ENCODE peak calls at places on chromosome 22, in ten cellular contexts. R is A549, V is progenitor cell of endocrine pancreas, W is ovary, O is testis, S is heart left ventricle, T is cardiac muscle cell, J is WTC11, K is GM12864, H is AG04449. G is an unnamed sample.

GRCh38 chr22:47168900-47169800 is 406.7 kb downstream of the TBC1D22A start:
- DNase-seq in H (no peak), S (peak), T (no peak), K (no peak), O (no peak), V (no peak), W (peak), R (peak), J (peak), G (peak)

GRCh38 chr22:49091451-49091850 is 736.2 kb downstream of the BRD1 start:
- DNase-seq in W (no peak), T (no peak), H (no peak), R (no peak), S (no peak), K (no peak), O (no peak), J (no peak), V (no peak), G (no peak)

GRCh38 chr22:40525250-40525884 is 111.2 kb downstream of the MRTFA start:
- DNase-seq in J (peak), S (peak), T (peak), V (no peak), K (no peak), H (no peak), R (no peak), O (peak), W (peak), G (peak)

GRCh38 chr22:26573026-26573662 is 16.8 kb downstream of the TPST2 start:
- DNase-seq in O (no peak), J (no peak), R (no peak), V (no peak), K (no peak), W (no peak), S (peak), T (no peak), H (no peak), G (no peak)

GRCh38 chr22:26766510-26767350 is 109.3 kb downstream of the MIAT start:
- DNase-seq in S (no peak), K (no peak), W (no peak), H (no peak), V (no peak), T (no peak), O (peak), J (no peak), R (no peak), G (no peak)

GRCh38 chr22:19759994-19760651 is 455 bp upstream of the TBX1 start:
- DNase-seq in H (no peak), T (no peak), O (no peak), S (no peak), V (no peak), W (no peak), R (no peak), J (no peak), K (no peak), G (no peak)

GRCh38 chr22:29102300-29102699 is 29.5 kb downstream of the KREMEN1 start:
- DNase-seq in H (no peak), T (no peak), O (no peak), W (no peak), R (no peak), S (no peak), J (no peak), V (no peak), K (no peak), G (no peak)

GRCh38 chr22:21964234-21964633 is 11.6 kb upstream of the PPM1F start:
- DNase-seq in K (no peak), R (no peak), W (no peak), V (no peak), O (no peak), J (no peak), S (no peak), H (no peak), T (no peak), G (no peak)

GRCh38 chr22:22669093-22669492 is 24.7 kb downstream of the GGTLC2 start:
- DNase-seq in K (no peak), T (no peak), W (no peak), R (no peak), H (no peak), S (no peak), J (no peak), V (no peak), O (no peak), G (no peak)

GRCh38 chr22:40953446-40953845 is 2.3 kb downstream of the RBX1 start:
- DNase-seq in W (no peak), O (no peak), T (no peak), V (no peak), S (no peak), K (no peak), R (no peak), H (no peak), J (no peak), G (no peak)

GRCh38 chr22:32996702-32997101 is 61.5 kb downstream of the SYN3 start:
- DNase-seq in S (peak), H (no peak), O (peak), V (no peak), K (no peak), R (no peak), J (no peak), T (no peak), W (no peak), G (peak)

GRCh38 chr22:48539261-48539660 is 1288.4 kb downstream of the BRD1 start:
- DNase-seq in H (no peak), K (no peak), J (no peak), V (no peak), R (no peak), W (no peak), S (no peak), T (no peak), O (no peak), G (no peak)

GRCh38 chr22:32531955-32532818 is 57.6 kb downstream of the FBXO7 start:
- DNase-seq in K (no peak), V (peak), R (no peak), H (peak), O (no peak), J (peak), S (peak), W (peak), T (peak), G (peak)

GRCh38 chr22:46109474-46110003 is 40.8 kb upstream of the PPARA start:
- DNase-seq in H (no peak), W (no peak), T (no peak), K (no peak), V (no peak), R (no peak), O (no peak), J (no peak), S (no peak), G (no peak)

GRCh38 chr22:45497268-45497667 is 5.4 kb upstream of the FBLN1 start:
- DNase-seq in O (no peak), R (no peak), V (no peak), S (no peak), J (no peak), W (no peak), K (no peak), H (no peak), T (no peak), G (no peak)

GRCh38 chr22:19884954-19885751 is 30.5 kb upstream of the GNB1L start:
- DNase-seq in O (no peak), T (no peak), W (no peak), H (no peak), S (no peak), V (no peak), R (no peak), K (no peak), J (peak), G (no peak)

GRCh38 chr22:28441720-28442263 is 237.8 kb downstream of the TTC28 start:
- DNase-seq in H (no peak), W (peak), T (peak), J (no peak), S (no peak), R (no peak), V (no peak), K (no peak), O (peak), G (no peak)

GRCh38 chr22:48353116-48353947 is 1474.3 kb downstream of the BRD1 start:
- DNase-seq in S (no peak), V (no peak), R (peak), J (no peak), H (no peak), W (no peak), O (no peak), T (no peak), K (no peak), G (no peak)

GRCh38 chr22:26599505-26599904 is 9.6 kb upstream of the TPST2 start:
- DNase-seq in O (no peak), W (no peak), V (no peak), J (no peak), R (no peak), H (no peak), K (no peak), S (no peak), T (no peak), G (no peak)

GRCh38 chr22:35538801-35539321 is 1.8 kb upstream of the RASD2 start:
- DNase-seq in H (no peak), J (peak), V (peak), R (peak), W (no peak), T (peak), O (no peak), S (no peak), K (no peak), G (peak)

GRCh38 chr22:26527574-26528465 is 15.5 kb upstream of the TFIP11 start:
- DNase-seq in R (no peak), J (no peak), K (no peak), S (peak), W (no peak), O (no peak), H (no peak), T (peak), V (no peak), G (no peak)

GRCh38 chr22:26068571-26068970 is 100.7 kb upstream of the SEZ6L start:
- DNase-seq in J (no peak), T (no peak), V (no peak), K (no peak), O (no peak), H (no peak), S (no peak), R (no peak), W (no peak), G (no peak)

GRCh38 chr22:32880906-32881596 is 79.5 kb downstream of the TIMP3 start:
- DNase-seq in H (no peak), O (peak), W (peak), T (peak), V (no peak), J (no peak), S (peak), K (no peak), R (no peak), G (peak)

GRCh38 chr22:46891382-46891951 is 129.0 kb downstream of the TBC1D22A start:
- DNase-seq in W (no peak), T (no peak), V (no peak), J (no peak), O (peak), H (no peak), S (no peak), K (no peak), R (no peak), G (no peak)

GRCh38 chr22:49189871-49190270 is 637.8 kb downstream of the BRD1 start:
- DNase-seq in R (no peak), W (no peak), T (no peak), K (no peak), S (no peak), H (no peak), V (no peak), J (no peak), O (no peak), G (no peak)

GRCh38 chr22:23181763-23182288 is 1.5 kb downstream of the BCR start:
- DNase-seq in J (no peak), W (no peak), K (no peak), V (no peak), S (no peak), H (no peak), T (no peak), O (no peak), R (no peak), G (peak)

GRCh38 chr22:27982630-27983180 is 63.6 kb upstream of the PITPNB start:
- DNase-seq in W (no peak), J (no peak), O (peak), V (no peak), H (no peak), S (no peak), T (no peak), R (no peak), K (no peak), G (no peak)

GRCh38 chr22:26215766-26216165 is 46.5 kb downstream of the SEZ6L start:
- DNase-seq in V (no peak), T (no peak), R (no peak), H (no peak), O (no peak), K (no peak), S (no peak), J (no peak), W (no peak), G (no peak)

GRCh38 chr22:29070490-29070889 is 2.3 kb upstream of the KREMEN1 start:
- DNase-seq in W (no peak), T (no peak), K (no peak), S (no peak), J (no peak), H (no peak), R (no peak), V (no peak), O (no peak), G (no peak)

GRCh38 chr22:26785942-26786341 is 128.6 kb downstream of the MIAT start:
- DNase-seq in R (no peak), W (no peak), H (no peak), S (no peak), J (no peak), T (no peak), V (no peak), K (peak), O (no peak), G (no peak)

GRCh38 chr22:49072996-49073645 is 754.6 kb downstream of the BRD1 start:
- DNase-seq in T (no peak), R (no peak), H (no peak), S (no peak), K (no peak), W (no peak), V (no peak), J (no peak), O (no peak), G (no peak)

GRCh38 chr22:21984793-21985192 is 2.2 kb upstream of the TOP3B start:
- DNase-seq in V (no peak), H (no peak), O (peak), T (peak), R (no peak), W (no peak), S (no peak), J (peak), K (no peak), G (no peak)

GRCh38 chr22:30809086-30809485 is 114.4 kb downstream of the OSBP2 start:
- DNase-seq in J (no peak), T (no peak), W (no peak), S (no peak), V (no peak), R (no peak), H (no peak), O (no peak), K (no peak), G (no peak)

GRCh38 chr22:30810105-30810504 is 115.4 kb downstream of the OSBP2 start:
- DNase-seq in J (no peak), H (no peak), V (no peak), O (no peak), W (no peak), S (no peak), T (no peak), K (no peak), R (no peak), G (no peak)

GRCh38 chr22:30816413-30816812 is 121.7 kb downstream of the OSBP2 start:
- DNase-seq in S (no peak), K (no peak), J (no peak), V (no peak), H (no peak), O (no peak), W (no peak), T (no peak), R (no peak), G (no peak)

GRCh38 chr22:30813936-30814335 is 119.3 kb downstream of the OSBP2 start:
- DNase-seq in H (no peak), S (no peak), R (no peak), O (no peak), V (no peak), K (no peak), W (no peak), T (no peak), J (no peak), G (no peak)
- TF ChIP-seq CTCF in H (no peak), S (no peak), R (no peak), O (no peak), V (no peak), K (no peak), W (no peak), T (no peak), J (no peak), G (no peak)

DNA sequence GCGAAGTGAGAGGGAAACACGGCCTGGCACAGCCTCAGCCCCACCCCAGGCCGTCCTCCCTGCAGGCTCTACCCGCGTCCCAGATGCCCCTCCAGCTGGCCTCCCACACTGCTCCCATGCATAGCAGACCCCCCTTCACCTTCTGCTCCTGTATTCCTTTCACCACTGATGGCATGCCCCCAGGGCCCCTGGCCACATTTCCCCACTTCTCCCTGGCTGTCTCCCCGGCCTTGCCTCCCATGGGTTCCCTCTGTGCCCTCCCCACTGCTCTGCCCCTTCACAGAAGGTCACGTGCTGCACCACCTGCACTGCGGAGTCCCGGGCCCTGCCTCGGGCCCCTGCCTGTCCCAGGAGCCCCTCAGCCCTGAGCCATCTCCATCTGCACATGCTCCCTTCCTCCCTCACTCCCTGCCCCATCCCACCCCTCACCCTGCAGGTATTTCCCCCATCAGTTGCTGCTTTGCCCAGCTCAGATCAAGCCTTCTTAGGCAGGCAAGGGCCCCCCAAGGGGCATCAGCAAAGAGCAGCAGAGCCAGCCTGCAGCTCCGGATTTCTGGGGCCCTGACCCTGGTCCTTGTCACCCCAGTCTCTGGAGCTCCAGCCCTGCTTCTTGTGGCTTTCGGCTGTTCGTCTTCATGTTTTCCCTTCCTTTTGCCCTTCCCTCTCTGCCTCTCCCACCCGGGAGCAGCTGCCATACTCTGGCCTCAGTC is 46.4 kb downstream of the GAB4 start:
- DNase-seq in V (no peak), T (no peak), K (no peak), O (no peak), R (no peak), S (no peak), W (no peak), H (no peak), J (no peak), G (no peak)
- TF ChIP-seq CTCF in V (no peak), T (no peak), K (no peak), O (no peak), R (no peak), S (no peak), W (no peak), H (no peak), J (no peak), G (no peak)

GRCh38 chr22:44444341-44445306 is 53.4 kb downstream of the RTL6 start:
- DNase-seq in O (no peak), K (no peak), S (peak), V (no peak), T (no peak), J (peak), H (no peak), W (no peak), R (no peak), G (no peak)
- TF ChIP-seq CTCF in O (no peak), K (peak), S (no peak), V (peak), T (peak), J (peak), H (peak), W (no peak), R (no peak), G (no peak)

DNA sequence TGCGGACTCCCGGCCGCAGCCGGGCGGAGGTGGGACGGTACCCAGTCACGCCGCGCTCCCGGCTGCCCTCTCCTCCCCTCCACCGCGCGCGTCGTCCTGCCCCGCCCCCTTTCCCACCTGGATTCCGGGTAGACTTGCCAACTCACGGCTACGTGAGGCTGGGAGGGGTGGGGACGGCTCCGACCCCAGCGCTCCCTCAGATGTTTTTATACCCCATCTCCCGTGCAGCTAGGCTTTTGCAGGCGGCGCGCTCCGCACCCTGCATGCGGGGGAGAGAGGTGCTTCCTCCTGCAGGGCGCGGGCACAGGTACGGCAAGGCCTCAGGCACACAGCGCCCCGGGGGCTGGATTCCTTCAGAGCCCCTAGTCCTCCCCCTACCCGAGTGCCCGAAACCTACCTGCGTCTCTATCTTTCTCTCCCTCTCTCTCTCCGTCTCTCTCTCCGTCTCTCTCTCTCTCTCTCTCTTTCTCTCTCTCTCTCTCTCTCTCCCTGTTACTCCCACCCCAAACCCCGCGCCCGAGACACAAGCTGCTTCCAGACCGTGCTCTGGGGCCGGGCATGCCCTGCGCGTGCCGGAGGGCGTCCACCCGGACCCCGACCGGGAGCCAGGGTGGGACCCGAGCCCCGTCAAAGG is 1.9 kb downstream of the PDGFB start:
- DNase-seq in J (peak), K (no peak), R (no peak), O (no peak), S (no peak), T (no peak), H (no peak), W (no peak), V (peak), G (peak)
- TF ChIP-seq CTCF in J (no peak), K (no peak), R (no peak), O (no peak), S (no peak), T (no peak), H (no peak), W (no peak), V (no peak), G (no peak)

GRCh38 chr22:37816543-37817180 is 6.5 kb upstream of the GALR3 start:
- DNase-seq in V (no peak), O (no peak), W (peak), T (no peak), H (no peak), S (no peak), K (no peak), R (no peak), J (no peak), G (no peak)

GRCh38 chr22:37820350-37820749 is 2.8 kb upstream of the GALR3 start:
- DNase-seq in T (no peak), H (no peak), W (no peak), O (no peak), J (no peak), K (no peak), S (no peak), V (no peak), R (no peak), G (no peak)

GRCh38 chr22:37819100-37819433 is 4.1 kb upstream of the GALR3 start:
- DNase-seq in T (no peak), H (no peak), W (no peak), V (no peak), K (no peak), O (no peak), J (no peak), S (no peak), R (no peak), G (no peak)

GRCh38 chr22:37817705-37818311 is 5.4 kb upstream of the GALR3 start:
- DNase-seq in K (no peak), S (peak), H (no peak), W (peak), O (peak), T (peak), J (peak), V (peak), R (peak), G (peak)

DNA sequence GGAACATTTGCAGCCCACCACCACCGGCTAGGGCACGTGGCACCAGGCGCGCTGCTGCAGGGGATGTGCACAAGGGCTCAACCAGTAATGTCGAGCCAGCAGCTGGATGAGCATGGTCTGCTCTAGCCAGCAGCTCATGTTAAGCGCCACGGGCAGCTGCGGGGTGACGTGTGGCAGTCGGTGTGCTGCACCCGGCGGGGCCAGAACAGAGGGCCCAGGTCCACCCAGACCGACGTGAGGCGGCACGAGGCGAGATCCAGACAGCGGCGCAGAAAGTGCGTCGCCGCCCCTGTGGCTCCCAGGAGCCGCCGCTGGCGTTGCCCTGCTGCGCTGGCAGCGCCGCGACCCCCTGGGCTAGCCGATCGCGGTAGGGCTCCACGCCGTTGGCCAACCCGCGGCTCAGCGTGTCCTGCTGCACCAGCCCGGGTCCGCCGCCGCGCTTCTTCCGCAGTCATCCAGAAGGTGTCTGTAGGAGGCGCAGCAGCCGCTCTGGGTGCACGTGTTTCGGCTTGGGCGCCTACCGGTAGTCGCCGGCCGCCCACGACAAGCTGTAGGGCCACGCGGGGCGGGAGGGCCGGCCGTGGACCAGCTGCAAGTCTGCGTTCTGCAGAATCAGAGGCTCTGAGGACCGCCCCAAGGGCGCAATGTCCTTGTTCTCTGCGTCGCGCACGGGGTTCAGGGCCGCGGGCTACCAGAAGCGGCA is 4.6 kb upstream of the GALR3 start:
- DNase-seq in R (no peak), S (peak), J (peak), K (no peak), W (peak), T (peak), O (peak), V (peak), H (no peak), G (peak)
- TF ChIP-seq CTCF in R (no peak), S (peak), J (no peak), K (peak), W (peak), T (peak), O (peak), V (peak), H (peak), G (peak)